ENCODE peak calls at places on chromosomes 4 and X, in four cellular contexts. One of them, this sample, is unnamed.
A peak's percentile ranks its signal among the peaks of the same experiment; 100 is the strongest.

GRCh38 chr4:25021206-25021605 is 9.5 kb downstream of the LGI2 start:
- DNase-seq in left ventricle myocardium inferior: no peak
- DNase-seq in foreskin fibroblast: peak; percentile 15
- DNase-seq in AG04450: no peak
- DNase-seq in this sample: no peak

GRCh38 chr4:188178276-188178675 is 39.0 kb downstream of the TRIML1 start:
- DNase-seq in left ventricle myocardium inferior: no peak
- DNase-seq in AG04450: no peak
- DNase-seq in foreskin fibroblast: no peak
- DNase-seq in this sample: no peak

GRCh38 chrX:70445197-70445656 is 592 bp downstream of the DLG3 start:
- DNase-seq in AG04450: no peak
- DNase-seq in left ventricle myocardium inferior: no peak
- DNase-seq in foreskin fibroblast: no peak
- DNase-seq in this sample: no peak

GRCh38 chr4:15515106-15515505 is 45.4 kb downstream of the CC2D2A start:
- DNase-seq in AG04450: no peak
- DNase-seq in foreskin fibroblast: no peak
- DNase-seq in left ventricle myocardium inferior: no peak
- DNase-seq in this sample: no peak

GRCh38 chr4:55253911-55254593 is 92.0 kb upstream of the SRD5A3 start:
- DNase-seq in foreskin fibroblast: no peak
- DNase-seq in left ventricle myocardium inferior: no peak
- DNase-seq in AG04450: no peak
- DNase-seq in this sample: no peak

GRCh38 chr4:159899596-159899995 is 796.7 kb downstream of the RAPGEF2 start:
- DNase-seq in foreskin fibroblast: no peak
- DNase-seq in left ventricle myocardium inferior: no peak
- DNase-seq in AG04450: no peak
- DNase-seq in this sample: no peak

GRCh38 chr4:38856524-38857337 is at the start of gene TLR6:
- DNase-seq in foreskin fibroblast: no peak
- DNase-seq in AG04450: no peak
- DNase-seq in left ventricle myocardium inferior: no peak
- DNase-seq in this sample: no peak

GRCh38 chrX:63932006-63932405 is 147.0 kb upstream of the ARHGEF9 start:
- DNase-seq in left ventricle myocardium inferior: no peak
- DNase-seq in AG04450: no peak
- DNase-seq in foreskin fibroblast: no peak
- DNase-seq in this sample: no peak

GRCh38 chr4:648579-649292 is 23.4 kb downstream of the PDE6B start:
- DNase-seq in left ventricle myocardium inferior: no peak
- DNase-seq in foreskin fibroblast: no peak
- DNase-seq in AG04450: no peak
- DNase-seq in this sample: no peak

DNA sequence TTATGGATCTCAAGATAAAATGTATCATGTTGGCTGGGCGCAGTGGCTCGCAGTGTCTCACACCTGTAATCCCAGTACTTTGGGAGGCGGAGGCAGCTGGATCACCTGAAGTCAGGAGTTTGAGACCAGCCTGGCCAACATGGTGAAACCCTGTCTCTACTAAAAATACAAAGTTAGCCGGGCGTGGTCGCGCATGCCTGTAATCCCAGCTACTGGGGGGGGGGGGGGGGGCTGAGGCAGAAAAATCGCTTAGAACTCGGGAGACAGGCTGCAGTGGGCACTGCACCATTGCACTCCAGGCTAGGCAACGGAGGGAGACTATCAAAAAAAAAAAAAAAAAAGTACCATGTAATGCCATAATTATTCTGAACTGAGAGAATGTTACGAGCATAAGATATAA is 2.1 kb downstream of the RBMX start:
- DNase-seq in foreskin fibroblast: no peak
- DNase-seq in left ventricle myocardium inferior: no peak
- DNase-seq in AG04450: no peak
- DNase-seq in this sample: no peak
- H3K4me3 ChIP-seq in foreskin fibroblast: peak overlapping the region; percentile 86
- H3K4me3 ChIP-seq in left ventricle myocardium inferior: peak overlapping the region; percentile 83
- H3K4me3 ChIP-seq in AG04450: peak overlapping the region; percentile 82
- H3K4me3 ChIP-seq in this sample: peak overlapping the region; percentile 80

DNA sequence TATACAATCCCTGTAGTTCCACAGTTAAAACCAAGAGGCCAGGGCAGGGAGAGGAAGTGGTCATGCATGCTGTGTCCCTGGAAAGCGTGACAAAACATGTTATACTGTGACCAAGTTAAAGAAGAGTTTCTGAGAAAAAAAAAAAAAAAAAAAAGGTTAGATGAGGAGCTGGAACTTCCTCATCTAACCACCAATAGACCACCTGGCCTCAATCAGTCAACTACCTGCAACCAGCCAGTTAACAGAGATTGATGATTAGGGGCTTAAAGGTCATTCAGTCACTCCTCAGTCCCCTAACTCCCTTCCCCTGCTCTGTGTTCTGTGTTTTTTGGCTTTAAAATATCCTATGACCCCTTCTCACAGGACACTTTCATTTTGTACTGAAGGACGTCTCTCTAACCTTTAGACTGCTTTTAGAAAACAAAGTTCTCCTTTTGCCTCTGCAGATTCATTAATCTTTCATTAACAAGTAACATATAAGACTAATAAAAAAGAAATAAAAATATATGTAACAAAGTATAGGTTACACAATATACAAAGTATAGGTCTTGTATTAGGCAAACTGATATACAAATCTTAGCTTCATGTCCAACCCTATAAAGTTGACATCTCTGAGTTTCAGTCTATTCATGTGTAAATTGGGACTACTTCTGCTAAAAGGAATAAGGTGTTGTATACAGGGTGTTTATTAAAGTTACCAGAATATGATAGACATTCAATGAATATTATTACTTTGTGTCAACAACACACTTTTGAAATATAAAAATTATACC is 179.1 kb upstream of the NDST4 start:
- DNase-seq in foreskin fibroblast: no peak
- DNase-seq in AG04450: no peak
- DNase-seq in left ventricle myocardium inferior: no peak
- DNase-seq in this sample: peak; percentile 6
- H3K4me3 ChIP-seq in foreskin fibroblast: no peak overlapping the region
- H3K4me3 ChIP-seq in AG04450: no peak overlapping the region
- H3K4me3 ChIP-seq in left ventricle myocardium inferior: no peak overlapping the region
- H3K4me3 ChIP-seq in this sample: no peak overlapping the region

GRCh38 chr4:104494161-104494560 is 533 bp downstream of the CXXC4 start:
- DNase-seq in foreskin fibroblast: no peak
- DNase-seq in AG04450: no peak
- DNase-seq in left ventricle myocardium inferior: no peak
- DNase-seq in this sample: no peak
- H3K4me3 ChIP-seq in foreskin fibroblast: no peak overlapping the region
- H3K4me3 ChIP-seq in AG04450: no peak overlapping the region
- H3K4me3 ChIP-seq in left ventricle myocardium inferior: peak overlapping the region; percentile 75
- H3K4me3 ChIP-seq in this sample: peak overlapping the region; percentile 64

DNA sequence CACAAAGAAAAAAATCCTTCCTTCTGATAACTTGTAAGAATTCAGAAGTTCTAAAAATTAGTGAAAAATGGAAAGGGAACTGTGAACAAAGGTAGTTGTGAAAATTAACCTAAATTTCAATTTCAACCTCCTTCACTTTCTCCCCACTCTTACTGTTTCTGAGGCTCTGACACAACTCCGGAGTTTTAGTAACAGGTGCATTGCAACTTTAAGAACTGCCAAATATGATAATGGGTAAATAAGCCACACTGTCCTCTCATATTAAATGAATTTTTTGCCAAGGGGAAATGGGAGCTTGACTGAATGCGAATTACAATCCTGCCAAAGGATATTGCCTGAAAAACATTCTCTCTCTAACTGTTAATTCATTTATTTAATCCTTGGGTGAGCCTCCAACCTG is 1.2 kb downstream of the EGF start:
- DNase-seq in foreskin fibroblast: no peak
- DNase-seq in AG04450: no peak
- DNase-seq in left ventricle myocardium inferior: no peak
- DNase-seq in this sample: no peak
- H3K4me3 ChIP-seq in foreskin fibroblast: no peak overlapping the region
- H3K4me3 ChIP-seq in AG04450: no peak overlapping the region
- H3K4me3 ChIP-seq in left ventricle myocardium inferior: peak overlapping the region; percentile 62
- H3K4me3 ChIP-seq in this sample: no peak overlapping the region

DNA sequence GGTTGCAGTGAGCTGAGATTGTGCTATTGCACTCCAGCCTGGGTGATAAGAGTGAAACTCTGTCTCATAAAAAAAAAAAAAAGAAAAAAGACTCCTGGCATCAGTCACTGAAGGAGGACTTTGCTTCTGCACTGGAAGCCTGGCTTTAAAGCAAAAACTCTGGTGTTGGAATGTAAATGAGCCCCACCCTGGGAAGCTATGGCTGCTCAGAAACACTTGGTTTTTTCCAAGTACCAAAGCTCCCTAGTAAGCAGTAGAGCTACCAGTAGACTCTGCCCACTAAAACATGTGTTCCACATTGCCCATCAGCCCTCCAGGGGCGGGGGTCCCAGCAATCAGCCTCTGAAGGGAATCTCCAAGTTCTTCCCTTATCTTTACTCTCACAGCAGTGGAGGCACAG is 154.4 kb downstream of the SHROOM3 start:
- DNase-seq in foreskin fibroblast: no peak
- DNase-seq in AG04450: no peak
- DNase-seq in left ventricle myocardium inferior: no peak
- DNase-seq in this sample: no peak
- H3K4me3 ChIP-seq in foreskin fibroblast: no peak overlapping the region
- H3K4me3 ChIP-seq in AG04450: no peak overlapping the region
- H3K4me3 ChIP-seq in left ventricle myocardium inferior: no peak overlapping the region
- H3K4me3 ChIP-seq in this sample: no peak overlapping the region

GRCh38 chr4:44279469-44279868 is 169.1 kb downstream of the KCTD8 start:
- DNase-seq in foreskin fibroblast: no peak
- DNase-seq in AG04450: no peak
- DNase-seq in left ventricle myocardium inferior: no peak
- DNase-seq in this sample: no peak
- H3K4me3 ChIP-seq in foreskin fibroblast: no peak overlapping the region
- H3K4me3 ChIP-seq in AG04450: no peak overlapping the region
- H3K4me3 ChIP-seq in left ventricle myocardium inferior: no peak overlapping the region
- H3K4me3 ChIP-seq in this sample: no peak overlapping the region

This sample was measured in astrocyte of the cerebellum.